ENCODE peak calls at places on chromosomes 13 and 19, in seven cellular contexts. One of them, this sample, is unnamed.

GRCh38 chr19:40553885-40554857 is 22.5 kb upstream of the SHKBP1 start:
- DNase-seq in Peyer's patch: no peak
- DNase-seq in HL-60: no peak
- DNase-seq in uterus: no peak
- DNase-seq in PC-9: no peak
- DNase-seq in psoas muscle: no peak
- DNase-seq in testis: no peak
- DNase-seq in this sample: no peak

GRCh38 chr19:39351537-39352037 is 9.4 kb downstream of the SAMD4B start:
- DNase-seq in PC-9: no peak
- DNase-seq in HL-60: no peak
- DNase-seq in testis: no peak
- DNase-seq in uterus: no peak
- DNase-seq in psoas muscle: no peak
- DNase-seq in Peyer's patch: no peak
- DNase-seq in this sample: peak

GRCh38 chr13:59728896-59729545 is 434.7 kb downstream of the DIAPH3 start:
- DNase-seq in Peyer's patch: no peak
- DNase-seq in uterus: no peak
- DNase-seq in psoas muscle: no peak
- DNase-seq in PC-9: no peak
- DNase-seq in testis: no peak
- DNase-seq in HL-60: no peak
- DNase-seq in this sample: no peak

GRCh38 chr13:28636677-28637317 is 22.1 kb upstream of the POMP start:
- DNase-seq in HL-60: peak
- DNase-seq in Peyer's patch: peak
- DNase-seq in testis: peak
- DNase-seq in psoas muscle: no peak
- DNase-seq in uterus: no peak
- DNase-seq in PC-9: peak
- DNase-seq in this sample: peak

GRCh38 chr13:73958657-73959397 is 175.4 kb downstream of the KLF12 start:
- DNase-seq in uterus: no peak
- DNase-seq in HL-60: no peak
- DNase-seq in PC-9: peak
- DNase-seq in psoas muscle: no peak
- DNase-seq in testis: no peak
- DNase-seq in Peyer's patch: no peak
- DNase-seq in this sample: no peak

GRCh38 chr19:43797118-43797517 is 5.1 kb downstream of the LYPD5 start:
- DNase-seq in HL-60: no peak
- DNase-seq in testis: no peak
- DNase-seq in Peyer's patch: no peak
- DNase-seq in PC-9: no peak
- DNase-seq in uterus: no peak
- DNase-seq in psoas muscle: no peak
- DNase-seq in this sample: no peak

GRCh38 chr13:100203696-100204367 is 114.9 kb downstream of the PCCA start:
- DNase-seq in Peyer's patch: no peak
- DNase-seq in HL-60: no peak
- DNase-seq in psoas muscle: no peak
- DNase-seq in testis: no peak
- DNase-seq in uterus: no peak
- DNase-seq in PC-9: no peak
- DNase-seq in this sample: peak

GRCh38 chr19:45279587-45280192 is 28.6 kb downstream of the MARK4 start:
- DNase-seq in PC-9: no peak
- DNase-seq in testis: no peak
- DNase-seq in Peyer's patch: no peak
- DNase-seq in uterus: no peak
- DNase-seq in HL-60: no peak
- DNase-seq in psoas muscle: no peak
- DNase-seq in this sample: no peak

GRCh38 chr19:40982594-40983101 is 8.4 kb upstream of the CYP2B6 start:
- DNase-seq in uterus: no peak
- DNase-seq in PC-9: no peak
- DNase-seq in HL-60: no peak
- DNase-seq in testis: no peak
- DNase-seq in psoas muscle: no peak
- DNase-seq in Peyer's patch: no peak
- DNase-seq in this sample: peak

GRCh38 chr19:45824041-45824471 is 8.9 kb upstream of the RSPH6A start:
- DNase-seq in testis: no peak
- DNase-seq in psoas muscle: no peak
- DNase-seq in PC-9: peak
- DNase-seq in uterus: no peak
- DNase-seq in Peyer's patch: no peak
- DNase-seq in HL-60: no peak
- DNase-seq in this sample: no peak

GRCh38 chr13:59734393-59734792 is 429.3 kb downstream of the DIAPH3 start:
- DNase-seq in Peyer's patch: no peak
- DNase-seq in psoas muscle: no peak
- DNase-seq in PC-9: no peak
- DNase-seq in uterus: no peak
- DNase-seq in HL-60: no peak
- DNase-seq in testis: no peak
- DNase-seq in this sample: no peak

GRCh38 chr19:9958451-9958850 is 22.1 kb upstream of the OLFM2 start:
- DNase-seq in testis: no peak
- DNase-seq in psoas muscle: no peak
- DNase-seq in HL-60: no peak
- DNase-seq in Peyer's patch: no peak
- DNase-seq in uterus: no peak
- DNase-seq in PC-9: no peak
- DNase-seq in this sample: peak

GRCh38 chr13:111210488-111210887 is 95.4 kb downstream of the ARHGEF7 start:
- DNase-seq in testis: peak
- DNase-seq in psoas muscle: no peak
- DNase-seq in HL-60: no peak
- DNase-seq in uterus: no peak
- DNase-seq in Peyer's patch: no peak
- DNase-seq in PC-9: peak
- DNase-seq in this sample: peak

GRCh38 chr13:107590556-107590955 is 624.8 kb downstream of the LIG4 start:
- DNase-seq in Peyer's patch: no peak
- DNase-seq in HL-60: no peak
- DNase-seq in uterus: no peak
- DNase-seq in psoas muscle: no peak
- DNase-seq in testis: no peak
- DNase-seq in PC-9: no peak
- DNase-seq in this sample: no peak

GRCh38 chr19:7983995-7984837 is 21.2 kb downstream of the ELAVL1 start:
- DNase-seq in uterus: no peak
- DNase-seq in HL-60: no peak
- DNase-seq in testis: no peak
- DNase-seq in PC-9: no peak
- DNase-seq in Peyer's patch: no peak
- DNase-seq in psoas muscle: no peak
- DNase-seq in this sample: no peak

GRCh38 chr19:15614507-15615379 is at the start of gene CYP4F8:
- DNase-seq in uterus: no peak
- DNase-seq in HL-60: no peak
- DNase-seq in PC-9: peak
- DNase-seq in Peyer's patch: no peak
- DNase-seq in psoas muscle: no peak
- DNase-seq in testis: no peak
- DNase-seq in this sample: no peak

DNA sequence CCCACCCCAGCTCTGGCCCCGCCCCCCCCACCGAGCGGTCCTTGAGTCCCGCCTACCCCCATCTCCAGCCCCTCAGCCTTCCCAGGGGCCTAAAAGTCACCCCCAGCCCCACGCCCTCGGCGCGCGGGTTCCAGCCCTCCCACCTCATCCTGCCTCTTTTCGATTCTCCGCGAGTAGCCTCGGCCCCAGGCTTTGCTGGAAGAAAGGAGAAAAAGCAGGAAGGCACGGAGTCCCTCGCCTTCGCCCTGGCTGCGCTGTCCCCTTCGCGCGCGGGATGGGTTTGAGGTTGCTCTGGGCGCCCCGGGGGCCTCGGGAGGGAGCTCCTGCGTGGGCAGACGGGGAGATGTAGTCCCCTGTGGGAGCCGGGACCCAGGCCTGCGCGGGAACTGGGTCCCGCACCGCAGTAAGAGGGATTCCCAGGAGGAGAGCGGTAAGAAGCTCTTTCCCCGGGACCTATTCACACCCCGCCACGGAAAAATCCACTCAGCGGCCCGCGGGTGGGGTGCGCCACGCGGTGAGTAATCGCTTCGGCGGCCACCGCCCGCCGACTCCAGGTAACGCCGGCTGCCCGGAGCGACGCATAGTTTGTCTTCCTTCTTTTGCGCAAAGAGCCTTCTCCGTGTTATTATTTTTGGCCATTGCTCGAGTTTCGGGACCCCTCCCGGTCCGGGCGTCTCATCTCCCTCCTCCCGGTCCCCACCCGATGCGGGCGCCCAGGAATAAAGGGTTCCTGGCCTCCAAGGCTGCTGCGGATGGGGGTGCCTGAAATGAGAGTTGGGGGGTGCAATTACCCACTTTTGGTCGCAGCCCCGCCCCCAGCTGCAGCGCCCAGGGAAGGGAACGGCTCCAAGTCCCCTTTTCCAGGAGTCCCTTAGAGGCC is 863 bp upstream of the CRLF1 start:
- DNase-seq in testis: no peak
- DNase-seq in uterus: no peak
- DNase-seq in psoas muscle: no peak
- DNase-seq in HL-60: no peak
- DNase-seq in Peyer's patch: no peak
- DNase-seq in PC-9: no peak
- DNase-seq in this sample: no peak
- H3K4me3 ChIP-seq in testis: peak
- H3K4me3 ChIP-seq in uterus: no peak
- H3K4me3 ChIP-seq in psoas muscle: peak
- H3K4me3 ChIP-seq in HL-60: no peak
- H3K4me3 ChIP-seq in Peyer's patch: no peak
- H3K4me3 ChIP-seq in PC-9: peak
- H3K4me3 ChIP-seq in this sample: no peak

DNA sequence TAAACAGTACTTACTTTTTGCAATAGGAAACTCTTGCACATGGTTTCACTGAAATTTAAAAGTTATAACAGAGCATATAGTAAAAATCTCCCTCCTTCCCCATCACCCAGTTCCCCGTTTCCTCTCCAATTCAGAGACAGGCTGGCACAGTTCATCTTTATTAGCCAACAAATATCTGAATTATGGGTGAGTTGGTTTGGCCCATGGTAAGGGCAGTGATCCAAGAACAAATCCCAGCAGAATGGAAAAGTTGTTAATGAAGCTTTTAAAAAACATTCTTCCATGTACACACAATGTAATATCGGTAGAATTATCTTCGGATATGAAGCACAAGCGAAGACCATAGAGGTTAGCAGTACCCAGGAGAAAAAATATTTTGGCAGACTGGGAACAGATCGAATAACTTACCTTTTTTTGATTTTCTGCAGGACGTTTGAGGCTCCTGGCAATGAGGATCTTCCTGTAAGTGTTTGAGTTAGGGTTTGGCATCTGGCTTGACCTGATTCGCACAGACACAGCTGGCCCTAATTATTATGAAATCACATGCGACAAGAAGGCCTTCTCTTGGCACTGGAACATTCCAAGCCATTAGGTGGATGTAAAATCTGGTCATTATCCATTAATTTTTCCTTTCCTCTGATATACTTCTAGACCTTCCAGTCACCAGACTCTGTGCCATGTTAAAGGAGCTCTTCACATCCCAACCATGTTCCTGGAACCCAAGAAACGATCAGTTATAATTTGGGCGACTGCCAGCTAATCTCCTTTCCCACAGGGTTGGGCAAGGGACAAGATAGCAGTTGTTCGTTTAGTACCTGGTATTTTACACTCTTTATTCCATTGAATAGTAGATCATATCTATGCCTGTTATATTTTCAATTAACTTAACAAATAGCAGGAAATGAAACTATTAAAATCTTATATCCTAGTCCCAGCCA is 139.4 kb upstream of the TSC22D1 start:
- DNase-seq in uterus: no peak
- DNase-seq in PC-9: no peak
- DNase-seq in HL-60: no peak
- DNase-seq in psoas muscle: no peak
- DNase-seq in Peyer's patch: no peak
- DNase-seq in testis: peak
- DNase-seq in this sample: peak
- H3K4me3 ChIP-seq in uterus: no peak
- H3K4me3 ChIP-seq in PC-9: no peak
- H3K4me3 ChIP-seq in HL-60: no peak
- H3K4me3 ChIP-seq in psoas muscle: no peak
- H3K4me3 ChIP-seq in Peyer's patch: no peak
- H3K4me3 ChIP-seq in testis: no peak
- H3K4me3 ChIP-seq in this sample: peak

DNA sequence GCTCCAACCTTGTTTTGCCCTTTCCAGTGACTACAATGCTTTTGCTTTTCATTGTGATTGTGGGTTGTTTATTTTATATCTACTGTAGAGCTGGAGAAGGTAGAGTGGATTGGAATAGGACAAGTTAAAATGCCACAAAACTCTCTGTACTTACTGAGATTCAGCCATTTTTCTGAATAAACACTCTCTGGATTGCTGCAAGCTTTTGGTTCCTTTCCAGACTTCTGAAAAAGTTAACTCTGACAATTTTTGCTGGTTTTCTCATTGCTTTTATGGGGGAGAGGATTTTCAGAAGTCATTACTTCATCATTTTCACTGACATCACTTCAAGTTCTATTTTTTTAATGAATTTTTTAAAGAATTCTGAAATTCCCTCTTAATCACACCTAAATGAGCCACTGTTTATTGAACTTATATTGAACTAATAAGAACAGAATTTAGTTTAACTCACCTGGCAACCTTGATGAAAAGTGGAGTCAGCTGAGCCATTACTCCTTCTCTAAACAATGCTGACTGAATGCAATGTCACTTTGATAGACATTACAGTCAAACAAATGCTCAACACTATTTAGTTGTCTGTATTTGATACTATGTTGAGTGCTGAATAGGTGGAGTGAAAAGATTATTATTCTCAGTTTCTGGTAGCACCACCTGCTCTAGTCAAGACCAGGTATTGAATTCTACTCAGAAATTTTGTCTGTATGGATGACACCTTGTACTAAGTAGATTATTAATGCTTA is 303.5 kb downstream of the DLEU7 start:
- DNase-seq in PC-9: no peak
- DNase-seq in HL-60: no peak
- DNase-seq in Peyer's patch: no peak
- DNase-seq in psoas muscle: no peak
- DNase-seq in uterus: no peak
- DNase-seq in testis: no peak
- DNase-seq in this sample: no peak
- H3K4me3 ChIP-seq in PC-9: no peak
- H3K4me3 ChIP-seq in HL-60: no peak
- H3K4me3 ChIP-seq in Peyer's patch: no peak
- H3K4me3 ChIP-seq in psoas muscle: no peak
- H3K4me3 ChIP-seq in uterus: no peak
- H3K4me3 ChIP-seq in testis: no peak
- H3K4me3 ChIP-seq in this sample: no peak

DNA sequence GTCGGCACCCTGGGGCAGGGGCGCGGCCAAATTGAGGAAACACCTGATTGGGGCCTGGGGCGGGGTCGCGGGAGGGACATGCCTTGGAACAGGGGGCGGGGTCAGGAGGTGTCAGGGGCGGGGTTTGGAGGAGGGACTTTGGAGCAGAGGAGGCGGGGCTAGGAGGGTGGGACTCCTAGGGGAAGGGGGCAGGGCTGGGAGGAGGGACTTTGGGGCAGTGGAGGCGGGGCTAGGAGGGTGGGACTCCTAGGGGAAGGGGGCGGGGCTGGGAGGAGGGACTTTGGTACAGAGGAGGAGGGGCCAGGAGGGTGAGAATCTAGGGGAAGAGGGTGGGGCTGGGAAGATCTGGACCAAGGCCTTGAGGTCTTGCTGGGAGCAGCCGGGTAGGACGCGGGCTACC is 21.9 kb downstream of the GRIN2D start:
- DNase-seq in testis: peak
- DNase-seq in psoas muscle: peak
- DNase-seq in uterus: no peak
- DNase-seq in PC-9: peak
- DNase-seq in Peyer's patch: peak
- DNase-seq in HL-60: peak
- DNase-seq in this sample: peak
- H3K4me3 ChIP-seq in testis: peak
- H3K4me3 ChIP-seq in psoas muscle: peak
- H3K4me3 ChIP-seq in uterus: no peak
- H3K4me3 ChIP-seq in PC-9: no peak
- H3K4me3 ChIP-seq in Peyer's patch: peak
- H3K4me3 ChIP-seq in HL-60: no peak
- H3K4me3 ChIP-seq in this sample: no peak